ENCODE peak calls at places on chromosomes 4 and X, in seven cellular contexts. P, M, F, B, X, I and L are unnamed samples.

GRCh38 chr4:75845992-75846391 is 56.3 kb downstream of the PPEF2 start:
- DNase-seq in P (no peak), M (peak; percentile 61), F (no peak), B (no peak), X (no peak), I (no peak), L (no peak)

GRCh38 chr4:186643501-186644315 is 79.9 kb downstream of the FAT1 start:
- DNase-seq in P (no peak), M (peak; percentile 89), F (no peak), B (no peak), X (no peak), I (no peak), L (no peak)

GRCh38 chr4:87120411-87121162 is 99.8 kb downstream of the KLHL8 start:
- DNase-seq in P (peak; percentile 83), M (peak; percentile 87), F (no peak), B (peak; percentile 60), X (no peak), I (peak; percentile 81), L (no peak)

GRCh38 chrX:13808293-13808692 is 8.6 kb downstream of the GPM6B start:
- DNase-seq in P (no peak), M (no peak), F (no peak), B (no peak), X (no peak), I (no peak), L (no peak)

GRCh38 chr4:70637239-70637920 is 8.8 kb downstream of the ENAM start:
- DNase-seq in P (no peak), M (peak; percentile 24), F (no peak), B (no peak), X (no peak), I (no peak), L (no peak)

GRCh38 chr4:23061431-23061830 is 368.7 kb downstream of the GBA3 start:
- DNase-seq in P (no peak), M (no peak), F (no peak), B (no peak), X (no peak), I (no peak), L (no peak)

GRCh38 chr4:5927747-5928146 is 34.9 kb upstream of the CRMP1 start:
- DNase-seq in P (no peak), M (no peak), F (no peak), B (no peak), X (no peak), I (no peak), L (no peak)

GRCh38 chrX:70262952-70263567 is 3.1 kb upstream of the P2RY4 start:
- DNase-seq in P (peak; percentile 77), M (peak; percentile 28), F (no peak), B (no peak), X (no peak), I (peak; percentile 62), L (peak; percentile 8)

GRCh38 chr4:37726666-37727065 is 40.5 kb upstream of the RELL1 start:
- DNase-seq in P (no peak), M (peak; percentile 48), F (no peak), B (no peak), X (no peak), I (no peak), L (no peak)

GRCh38 chr4:10949039-10949728 is 264.6 kb upstream of the CLNK start:
- DNase-seq in P (no peak), M (no peak), F (no peak), B (no peak), X (no peak), I (no peak), L (no peak)

GRCh38 chr4:16217300-16218051 is 8.8 kb downstream of the TAPT1 start:
- DNase-seq in P (no peak), M (no peak), F (no peak), B (no peak), X (no peak), I (no peak), L (no peak)

GRCh38 chr4:187128226-187128625 is 404.6 kb upstream of the FAT1 start:
- DNase-seq in P (no peak), M (peak; percentile 41), F (no peak), B (no peak), X (no peak), I (no peak), L (peak; percentile 42)

GRCh38 chr4:80231180-80231579 is 33.9 kb downstream of the PRDM8 start:
- DNase-seq in P (no peak), M (no peak), F (no peak), B (no peak), X (no peak), I (no peak), L (no peak)

GRCh38 chr4:80233390-80233789 is 33.1 kb upstream of the FGF5 start:
- DNase-seq in P (no peak), M (no peak), F (no peak), B (no peak), X (no peak), I (no peak), L (no peak)

GRCh38 chr4:80235451-80235850 is 31.0 kb upstream of the FGF5 start:
- DNase-seq in P (no peak), M (peak; percentile 82), F (no peak), B (no peak), X (no peak), I (no peak), L (no peak)

GRCh38 chr4:80229590-80229989 is 32.3 kb downstream of the PRDM8 start:
- DNase-seq in P (no peak), M (no peak), F (no peak), B (no peak), X (no peak), I (no peak), L (no peak)

DNA sequence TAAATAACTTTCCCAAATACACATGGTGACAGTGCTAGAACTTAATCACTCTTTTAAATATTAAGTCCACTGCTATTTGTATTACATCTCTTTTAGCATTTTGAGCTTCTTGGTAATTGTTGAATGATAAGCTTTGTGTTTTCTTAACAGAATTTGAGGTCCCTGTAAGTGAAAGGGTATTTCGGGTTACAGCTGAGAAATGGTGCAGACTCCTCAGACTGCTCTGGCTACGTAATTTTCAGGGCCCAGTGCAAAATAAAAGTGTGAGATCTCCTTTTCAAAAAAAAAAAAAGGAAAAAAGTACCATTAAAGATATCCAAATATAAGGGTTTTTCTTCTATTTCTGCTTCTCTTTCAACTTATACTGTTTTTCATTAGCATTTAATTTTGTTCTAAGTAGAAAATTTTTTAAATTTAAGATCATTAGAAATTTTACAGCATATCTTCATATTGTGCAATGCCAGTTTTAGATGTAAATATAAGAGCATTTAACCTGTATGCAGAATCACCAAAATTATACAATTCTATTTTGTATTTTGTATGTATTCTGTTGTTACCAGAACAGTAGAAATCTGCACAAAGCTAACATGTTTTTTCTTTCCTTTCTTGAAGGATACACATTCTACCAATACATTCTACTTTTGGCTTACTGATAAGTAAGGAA is 33.6 kb upstream of the FGF5 start:
- DNase-seq in P (no peak), M (no peak), F (no peak), B (no peak), X (no peak), I (no peak), L (no peak)
- TF ChIP-seq POLR2A in P (no peak), M (no peak), F (no peak), B (no peak), X (no peak), I (no peak), L (no peak)

GRCh38 chrX:20265221-20265725 is 1.4 kb downstream of the RPS6KA3 start:
- DNase-seq in P (peak; percentile 56), M (peak; percentile 89), F (peak; percentile 60), B (peak; percentile 77), X (peak; percentile 5), I (peak; percentile 73), L (no peak)
- TF ChIP-seq POLR2A in P (peak; percentile 60), M (peak; percentile 90), F (peak; percentile 40), B (no peak), X (peak; percentile 61), I (peak; percentile 46), L (no peak)

GRCh38 chr4:1882850-1883271 is 11.7 kb downstream of the NSD2 start:
- DNase-seq in P (no peak), M (no peak), F (peak; percentile 33), B (peak; percentile 38), X (no peak), I (no peak), L (no peak)

GRCh38 chr4:1880332-1880731 is 9.1 kb downstream of the NSD2 start:
- DNase-seq in P (no peak), M (no peak), F (no peak), B (no peak), X (no peak), I (no peak), L (no peak)

GRCh38 chr4:1881709-1882108 is 10.5 kb downstream of the NSD2 start:
- DNase-seq in P (no peak), M (no peak), F (no peak), B (no peak), X (no peak), I (no peak), L (no peak)

GRCh38 chr4:1885414-1885813 is 14.2 kb downstream of the NSD2 start:
- DNase-seq in P (peak; percentile 73), M (no peak), F (no peak), B (no peak), X (no peak), I (no peak), L (no peak)

DNA sequence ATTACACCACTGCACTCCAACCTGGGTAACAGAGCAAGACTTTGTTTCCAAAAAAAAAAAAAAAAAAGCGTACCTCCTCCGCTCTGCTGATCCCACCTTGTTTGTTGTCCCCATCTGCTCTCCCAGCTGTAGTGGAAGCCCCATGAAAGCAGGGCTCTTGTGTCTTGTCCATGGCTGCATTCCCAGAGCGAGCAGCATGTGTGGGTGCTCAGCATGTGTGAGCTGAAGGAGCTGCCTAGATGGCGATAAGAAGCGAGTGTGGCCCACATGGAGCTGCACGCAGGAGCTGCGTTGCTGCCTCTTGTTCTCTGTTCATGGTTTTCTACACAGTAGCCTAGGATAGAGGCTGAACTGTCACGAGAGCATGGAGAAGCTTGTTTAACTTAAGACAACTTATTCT is 12.4 kb downstream of the NSD2 start:
- DNase-seq in P (peak; percentile 48), M (no peak), F (no peak), B (no peak), X (no peak), I (no peak), L (no peak)
- TF ChIP-seq POLR2A in P (peak; percentile 15), M (no peak), F (no peak), B (no peak), X (no peak), I (no peak), L (no peak)

GRCh38 chr4:107988763-107989035 is 990 bp upstream of the HADH start:
- DNase-seq in P (no peak), M (no peak), F (no peak), B (no peak), X (no peak), I (no peak), L (no peak)

GRCh38 chr4:107991945-107992625 is 2.4 kb downstream of the HADH start:
- DNase-seq in P (no peak), M (peak; percentile 15), F (no peak), B (no peak), X (no peak), I (no peak), L (no peak)

GRCh38 chr4:107987916-107988762 is 1.6 kb upstream of the HADH start:
- DNase-seq in P (no peak), M (no peak), F (no peak), B (no peak), X (no peak), I (no peak), L (no peak)

GRCh38 chr4:107989162-107989536 is 540 bp upstream of the HADH start:
- DNase-seq in P (no peak), M (no peak), F (no peak), B (no peak), X (no peak), I (no peak), L (no peak)

GRCh38 chr4:107989537-107990386 is at the start of gene HADH:
- DNase-seq in P (peak; percentile 95), M (peak; percentile 88), F (peak; percentile 95), B (peak; percentile 95), X (peak; percentile 82), I (peak; percentile 95), L (peak; percentile 76)
- TF ChIP-seq POLR2A in P (peak; percentile 93), M (peak; percentile 32), F (peak; percentile 87), B (peak; percentile 95), X (peak; percentile 90), I (peak; percentile 78), L (peak; percentile 71)

GRCh38 chrX:63560601-63561218 is 209.6 kb upstream of the SPIN4 start:
- DNase-seq in P (peak; percentile 71), M (peak; percentile 74), F (peak; percentile 63), B (peak; percentile 37), X (peak; percentile 13), I (peak; percentile 59), L (peak; percentile 33)
- TF ChIP-seq POLR2A in P (peak; percentile 62), M (no peak), F (no peak), B (no peak), X (no peak), I (no peak), L (peak; percentile 20)